ENCODE peak calls at places on chromosomes 4 and X, in six cellular contexts. M is D721Med, X is cardiac fibroblast, J is neural crest cell, A is A549, Q is BJ. G is an unnamed sample.

GRCh38 chr4:39548425-39549067 is 21.3 kb upstream of the UGDH start:
- DNase-seq in Q (peak), M (no peak), J (no peak), A (no peak), X (peak), G (no peak)

GRCh38 chr4:167903291-167903721 is 189.0 kb upstream of the ANXA10 start:
- DNase-seq in M (no peak), J (no peak), X (peak), A (peak), Q (no peak), G (no peak)

GRCh38 chr4:169351860-169352259 is 81.1 kb upstream of the SH3RF1 start:
- DNase-seq in A (no peak), M (no peak), J (no peak), Q (no peak), X (peak), G (no peak)

GRCh38 chr4:141609243-141609642 is 27.1 kb upstream of the IL15 start:
- DNase-seq in Q (no peak), X (no peak), J (no peak), M (no peak), A (no peak), G (no peak)

GRCh38 chr4:3307891-3308575 is 15.2 kb downstream of the RGS12 start:
- DNase-seq in M (no peak), Q (no peak), X (no peak), A (no peak), J (no peak), G (no peak)

GRCh38 chr4:14877246-14878220 is 124.7 kb upstream of the CPEB2 start:
- DNase-seq in J (no peak), X (no peak), M (no peak), A (no peak), Q (no peak), G (peak)

GRCh38 chr4:52925531-52925968 is 63.4 kb downstream of the RASL11B start:
- DNase-seq in X (peak), A (no peak), M (peak), Q (no peak), J (no peak), G (no peak)

GRCh38 chr4:931194-931959 is 739 bp downstream of the GAK start:
- DNase-seq in A (no peak), X (peak), M (no peak), Q (no peak), J (no peak), G (peak)

GRCh38 chr4:113809313-113809712 is 47.8 kb upstream of the CAMK2D start:
- DNase-seq in M (no peak), J (no peak), A (no peak), X (peak), Q (no peak), G (no peak)

GRCh38 chr4:176988226-176988625 is 195.5 kb upstream of the VEGFC start:
- DNase-seq in M (no peak), J (no peak), A (peak), X (peak), Q (peak), G (no peak)

GRCh38 chr4:140969296-140969695 is 164.0 kb downstream of the RNF150 start:
- DNase-seq in Q (no peak), M (no peak), X (no peak), A (no peak), J (no peak), G (no peak)

GRCh38 chrX:3178329-3178728 is 137.1 kb downstream of the ARSF start:
- DNase-seq in A (no peak), J (no peak), Q (no peak), X (no peak), M (no peak), G (no peak)

GRCh38 chr4:1720163-1720983 is 750 bp downstream of the TMEM129 start:
- DNase-seq in M (no peak), X (peak), J (peak), Q (no peak), A (no peak), G (peak)

GRCh38 chrX:46465203-46465602 is 80.0 kb downstream of the ZNF674 start:
- DNase-seq in M (no peak), J (no peak), X (no peak), A (no peak), Q (no peak), G (no peak)

GRCh38 chr4:54085284-54085683 is 14.7 kb upstream of the GSX2 start:
- DNase-seq in M (no peak), X (peak), J (no peak), Q (no peak), A (peak), G (no peak)

GRCh38 chr4:75867135-75867534 is 35.1 kb downstream of the PPEF2 start:
- DNase-seq in Q (no peak), J (no peak), X (no peak), M (no peak), A (peak), G (no peak)

GRCh38 chr4:122218762-122219161 is 66.6 kb downstream of the BLTP1 start:
- DNase-seq in X (peak), A (peak), M (no peak), J (no peak), Q (no peak), G (peak)

GRCh38 chr4:24278693-24279092 is 305.7 kb downstream of the DHX15 start:
- DNase-seq in M (no peak), J (no peak), Q (no peak), X (peak), A (no peak), G (no peak)

GRCh38 chrX:134669378-134670098 is 11.3 kb upstream of the PLAC1 start:
- DNase-seq in Q (peak), A (peak), M (no peak), J (no peak), X (peak), G (no peak)

GRCh38 chr4:89283975-89284556 is 23.5 kb downstream of the GPRIN3 start:
- DNase-seq in M (no peak), A (no peak), Q (no peak), X (no peak), J (no peak), G (no peak)

GRCh38 chr4:38654273-38654672 is 9.7 kb upstream of the KLF3 start:
- DNase-seq in X (no peak), J (no peak), Q (no peak), A (no peak), M (no peak), G (no peak)

GRCh38 chr4:70946944-70947343 is 44.8 kb downstream of the MOB1B start:
- DNase-seq in A (no peak), Q (no peak), X (peak), M (no peak), J (no peak), G (no peak)

GRCh38 chr4:44738615-44739014 is 12.3 kb upstream of the GNPDA2 start:
- DNase-seq in J (no peak), X (peak), Q (no peak), M (no peak), A (peak), G (peak)
- TF ChIP-seq CTCF in J (peak), X (peak), Q (peak), M (no peak), A (no peak), G (peak)

GRCh38 chr4:72301759-72302158 is 267.3 kb downstream of the ADAMTS3 start:
- DNase-seq in J (no peak), Q (no peak), M (no peak), A (no peak), X (no peak), G (no peak)

GRCh38 chr4:72300126-72300525 is 268.3 kb downstream of the NPFFR2 start:
- DNase-seq in Q (no peak), M (no peak), A (no peak), X (no peak), J (no peak), G (no peak)

GRCh38 chr4:72290737-72291136 is 258.9 kb downstream of the NPFFR2 start:
- DNase-seq in Q (no peak), M (no peak), A (no peak), X (no peak), J (no peak), G (no peak)

DNA sequence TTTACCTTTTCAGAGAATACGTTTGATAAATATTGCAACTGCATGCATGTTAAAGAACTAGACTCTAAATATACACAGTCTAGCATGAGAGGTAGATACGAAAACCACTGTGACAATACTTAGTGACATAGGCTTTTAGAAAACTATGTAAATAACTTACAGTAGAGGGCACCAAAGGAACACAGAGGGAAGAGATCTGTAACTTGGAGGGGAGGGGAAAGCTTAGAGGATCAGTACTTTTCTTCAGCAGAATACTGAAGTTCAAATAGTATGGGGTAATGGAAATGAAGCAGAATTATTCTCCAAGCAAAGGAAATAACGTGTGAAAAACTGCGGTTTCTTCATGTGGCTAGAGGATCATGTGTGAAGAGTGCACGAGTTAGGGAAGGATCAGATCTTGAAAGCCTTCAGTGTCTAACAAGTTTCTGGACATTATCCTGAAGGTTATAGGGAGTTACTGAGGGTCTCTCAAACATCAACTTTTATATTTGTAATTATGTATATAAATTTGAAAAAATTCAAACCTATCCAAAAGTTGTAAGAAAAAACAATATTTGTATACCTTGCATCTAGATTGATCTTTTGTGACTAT is 264.3 kb downstream of the NPFFR2 start:
- DNase-seq in J (no peak), Q (no peak), X (peak), M (no peak), A (peak), G (peak)
- TF ChIP-seq CTCF in J (peak), Q (peak), X (peak), M (peak), A (peak), G (peak)

GRCh38 chr4:163556169-163556568 is 61.7 kb downstream of the TMA16 start:
- DNase-seq in A (no peak), Q (no peak), J (no peak), X (no peak), M (no peak), G (peak)
- TF ChIP-seq CTCF in A (peak), Q (no peak), J (peak), X (no peak), M (peak), G (peak)

GRCh38 chrX:53091354-53091753 is 2.6 kb upstream of the KANTR start:
- DNase-seq in X (no peak), J (no peak), Q (no peak), M (no peak), A (no peak), G (no peak)

GRCh38 chrX:53093177-53093655 is 726 bp upstream of the KANTR start:
- DNase-seq in M (peak), Q (no peak), J (peak), A (peak), X (peak), G (peak)

GRCh38 chrX:53094584-53094908 is 604 bp downstream of the KANTR start:
- DNase-seq in J (no peak), A (no peak), Q (no peak), M (no peak), X (no peak), G (no peak)

GRCh38 chrX:53095796-53096195 is 1.9 kb downstream of the KANTR start:
- DNase-seq in A (no peak), X (no peak), J (no peak), Q (no peak), M (no peak), G (no peak)

DNA sequence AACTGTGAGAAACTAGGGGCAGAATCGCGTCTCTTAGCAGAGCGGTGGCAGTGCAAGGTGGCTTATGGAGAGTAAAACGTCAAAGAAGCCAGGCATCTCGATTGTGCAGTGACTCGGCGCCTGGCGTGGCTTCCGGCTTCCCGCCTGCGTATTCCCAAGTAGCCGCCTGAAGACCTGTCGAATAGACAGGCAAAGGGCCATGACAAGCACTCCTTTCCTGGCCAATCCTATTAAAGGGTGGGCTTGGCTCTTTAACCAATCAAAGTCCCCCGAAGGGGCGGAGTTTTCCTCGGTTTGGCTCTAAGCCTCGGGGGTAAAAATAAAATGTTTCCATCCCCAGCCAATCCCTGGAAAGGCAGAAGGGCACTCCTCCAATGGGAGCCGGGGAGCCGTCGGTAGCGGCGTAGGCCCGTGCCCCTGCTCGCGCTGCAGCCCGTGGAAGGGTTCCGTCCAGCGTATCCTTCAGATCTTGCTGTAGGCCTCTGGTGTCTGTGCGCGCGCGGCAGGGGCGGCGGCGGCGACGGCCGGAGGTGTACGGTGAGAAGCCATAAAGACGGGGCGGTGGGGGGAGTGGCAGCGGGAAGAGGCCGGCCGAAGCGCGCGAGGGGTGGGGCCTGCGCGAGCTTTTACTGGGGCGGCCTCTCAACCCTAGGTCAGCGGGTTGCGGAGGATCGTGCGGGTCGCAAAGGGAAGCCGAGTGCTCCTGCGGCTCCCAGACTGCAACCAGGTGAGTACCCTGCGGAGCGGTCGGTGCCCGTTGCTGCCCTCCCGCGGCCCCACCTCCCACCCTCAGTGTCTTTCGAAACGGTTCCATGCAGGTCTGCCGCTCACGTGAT is at the start of gene KANTR:
- DNase-seq in J (peak), M (peak), X (peak), Q (peak), A (peak), G (peak)
- TF ChIP-seq CTCF in J (no peak), M (no peak), X (no peak), Q (peak), A (no peak), G (peak)

GRCh38 chrX:16671005-16671404 is 21.0 kb downstream of the S100G start:
- DNase-seq in M (peak), A (peak), X (peak), J (no peak), Q (no peak), G (peak)
- TF ChIP-seq CTCF in M (peak), A (peak), X (peak), J (peak), Q (peak), G (peak)

DNA sequence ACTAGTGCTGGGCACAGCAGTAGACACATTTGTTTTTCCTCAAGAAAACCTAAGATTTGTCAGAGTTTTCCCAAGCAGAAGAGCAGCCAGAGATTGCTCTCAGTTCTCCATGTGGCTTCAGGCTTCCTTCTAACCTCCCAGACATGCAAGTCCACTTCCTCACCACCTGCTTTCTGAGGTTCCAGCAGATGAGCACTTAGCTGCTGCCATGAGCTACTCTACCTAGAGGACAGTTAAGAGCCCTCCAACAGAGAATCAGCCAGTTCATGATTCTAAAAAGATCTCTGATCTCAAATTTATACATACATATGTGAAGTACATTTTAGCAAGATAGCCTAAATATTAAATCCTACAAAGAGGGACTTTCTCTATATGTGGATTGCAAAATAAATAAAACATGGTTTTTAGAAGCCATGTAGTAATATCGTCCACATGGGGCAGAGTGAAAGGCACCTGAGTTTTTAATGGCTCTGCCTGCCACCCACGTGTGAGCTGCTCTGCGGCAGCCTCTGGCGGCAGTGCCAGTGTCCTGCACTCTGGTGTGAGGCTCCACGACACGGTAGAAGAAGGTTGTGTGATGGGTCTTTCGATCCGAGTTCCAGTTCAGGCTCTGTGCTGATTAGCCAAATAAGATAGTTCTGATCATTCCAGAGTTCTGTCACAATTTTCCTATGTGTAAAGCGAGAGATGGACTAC is 10.3 kb downstream of the CYP4V2 start:
- DNase-seq in J (no peak), M (no peak), Q (no peak), X (peak), A (peak), G (peak)
- TF ChIP-seq CTCF in J (peak), M (no peak), Q (peak), X (peak), A (peak), G (peak)

GRCh38 chr4:72569719-72570235 is 756 bp upstream of the ADAMTS3 start:
- DNase-seq in J (no peak), M (no peak), Q (no peak), A (no peak), X (peak), G (no peak)

GRCh38 chr4:72566573-72566972 is 2.4 kb downstream of the ADAMTS3 start:
- DNase-seq in M (no peak), Q (no peak), X (no peak), J (no peak), A (no peak), G (no peak)

GRCh38 chr4:72567036-72567435 is 2.0 kb downstream of the ADAMTS3 start:
- DNase-seq in Q (no peak), X (no peak), A (no peak), M (no peak), J (no peak), G (no peak)

GRCh38 chr4:72568959-72569718 is at the start of gene ADAMTS3:
- DNase-seq in M (peak), X (peak), A (peak), J (peak), Q (no peak), G (no peak)

GRCh38 chr4:72567821-72568620 is 1.0 kb downstream of the ADAMTS3 start:
- DNase-seq in X (peak), M (no peak), A (peak), J (peak), Q (peak), G (no peak)
- TF ChIP-seq CTCF in X (peak), M (peak), A (no peak), J (peak), Q (peak), G (no peak)

DNA sequence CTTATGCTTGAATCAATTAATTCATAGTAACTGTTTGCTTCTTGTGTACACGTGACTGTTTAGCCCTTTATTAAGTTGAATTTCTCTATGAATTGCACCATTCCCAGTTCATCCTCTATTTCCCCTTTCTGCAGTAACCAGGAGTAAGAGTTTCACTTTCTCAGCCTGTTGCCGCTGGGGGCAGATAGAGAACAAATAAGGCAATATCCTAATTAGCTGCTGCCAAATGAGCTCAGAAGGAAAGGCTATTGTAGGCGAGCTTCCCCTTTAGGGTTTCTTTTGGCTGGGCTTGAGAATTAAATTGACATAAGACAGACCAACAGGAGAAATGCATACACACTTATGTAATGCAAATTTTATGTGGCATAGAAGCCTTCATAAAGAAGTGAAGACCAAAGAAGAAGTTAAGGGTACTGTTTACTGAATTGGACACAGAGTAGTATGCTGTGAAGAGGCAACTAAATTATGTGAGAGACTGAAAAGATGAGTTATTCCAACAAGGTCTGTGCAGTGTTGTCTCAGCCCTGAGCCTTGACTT is 1594.7 kb downstream of the TECRL start:
- DNase-seq in M (no peak), X (no peak), Q (no peak), A (no peak), J (no peak), G (no peak)
- TF ChIP-seq CTCF in M (no peak), X (no peak), Q (no peak), A (no peak), J (no peak), G (no peak)

DNA sequence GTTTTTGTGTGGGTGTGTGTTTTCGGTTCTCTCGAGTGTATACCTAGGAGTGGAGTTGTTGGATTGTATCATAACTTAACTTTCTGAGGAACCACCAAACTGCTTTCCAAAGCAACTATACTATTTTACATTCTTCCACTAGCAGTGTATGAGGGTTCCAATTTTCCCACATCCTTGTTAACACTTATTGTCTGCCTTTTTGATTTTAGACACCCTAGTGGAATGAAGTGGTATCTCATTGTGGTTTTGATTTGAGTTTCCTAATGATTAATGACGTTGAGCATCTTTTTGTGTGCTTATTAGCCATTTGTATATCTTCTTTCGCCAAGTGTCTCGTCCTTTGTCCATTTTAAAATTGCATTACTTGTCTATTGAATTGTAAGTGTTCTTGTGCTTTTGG is 118.6 kb downstream of the REPS2 start:
- DNase-seq in A (no peak), J (no peak), X (no peak), M (no peak), Q (no peak), G (no peak)
- TF ChIP-seq CTCF in A (no peak), J (peak), X (no peak), M (no peak), Q (no peak), G (peak)